ENCODE peak calls at places on chromosomes 16 and 17, in nine cellular contexts. T is amygdala, X is T47D, K is T-helper 22 cell, P is SW480, S is SHP77, M is coronary artery, B is cardiac septum, W is kidney glomerular epithelial cell. O is an unnamed sample.

GRCh38 chr17:16877102-16877501 is 94.8 kb downstream of the TNFRSF13B start:
- DNase-seq in W (no peak), B (peak; percentile 7), T (no peak), K (no peak), X (no peak), P (no peak), M (no peak), S (no peak), O (peak; percentile 9)

GRCh38 chr17:80477647-80478478 is 1.5 kb upstream of the NPTX1 start:
- DNase-seq in M (no peak), K (no peak), X (no peak), W (peak; percentile 6), B (no peak), S (no peak), P (no peak), T (no peak), O (peak; percentile 27)

GRCh38 chr16:4624827-4625616 is 396 bp downstream of the MGRN1 start:
- DNase-seq in B (peak; percentile 87), M (no peak), K (peak; percentile 56), P (peak; percentile 27), W (peak; percentile 7), S (peak; percentile 31), X (peak; percentile 37), T (peak; percentile 67), O (peak; percentile 86)

GRCh38 chr16:19711643-19712042 is 6.4 kb downstream of the KNOP1 start:
- DNase-seq in B (no peak), X (no peak), P (no peak), T (no peak), W (no peak), S (no peak), M (no peak), K (no peak), O (no peak)

GRCh38 chr17:57464191-57464864 is 208.0 kb downstream of the MSI2 start:
- DNase-seq in B (no peak), M (no peak), P (no peak), X (no peak), T (no peak), S (no peak), W (no peak), K (no peak), O (no peak)

GRCh38 chr16:57194512-57194911 is 8.4 kb downstream of the RSPRY1 start:
- DNase-seq in X (peak; percentile 16), W (peak; percentile 94), K (no peak), B (no peak), P (peak; percentile 44), T (no peak), M (no peak), S (peak; percentile 75), O (no peak)

GRCh38 chr17:37446027-37446426 is 39.3 kb downstream of the TADA2A start:
- DNase-seq in B (no peak), K (no peak), S (peak; percentile 2), M (no peak), X (no peak), P (peak; percentile 94), T (no peak), W (peak; percentile 93), O (no peak)

GRCh38 chr17:44000141-44000860 is 4.1 kb upstream of the NAGS start:
- DNase-seq in M (no peak), W (no peak), S (no peak), K (no peak), T (no peak), P (no peak), B (no peak), X (no peak), O (peak; percentile 91)

GRCh38 chr17:43033947-43034622 is 9.1 kb downstream of the RND2 start:
- DNase-seq in T (peak; percentile 45), K (no peak), B (no peak), P (no peak), S (no peak), X (peak; percentile 59), W (no peak), M (no peak), O (no peak)

GRCh38 chr16:29907973-29908372 is 7.7 kb downstream of the ASPHD1 start:
- DNase-seq in B (no peak), W (no peak), T (no peak), K (no peak), M (no peak), S (no peak), X (no peak), P (no peak), O (no peak)

GRCh38 chr16:55909876-55910275 is 34.7 kb upstream of the CES5A start:
- DNase-seq in K (no peak), W (no peak), B (no peak), S (no peak), X (no peak), M (no peak), T (no peak), P (no peak), O (no peak)

GRCh38 chr17:68238894-68239293 is 8.9 kb upstream of the AMZ2 start:
- DNase-seq in X (no peak), M (peak; percentile 21), S (no peak), B (no peak), T (no peak), W (no peak), P (no peak), K (no peak), O (no peak)

GRCh38 chr16:26667271-26667703 is 399.4 kb upstream of the C16orf82 start:
- DNase-seq in S (peak; percentile 36), K (no peak), M (no peak), P (no peak), W (no peak), B (no peak), X (no peak), T (no peak), O (no peak)

GRCh38 chr17:29722411-29723198 is 99.9 kb upstream of the CORO6 start:
- DNase-seq in K (no peak), B (peak; percentile 80), S (no peak), T (no peak), P (no peak), W (peak; percentile 70), M (no peak), X (peak; percentile 62), O (peak; percentile 17)

GRCh38 chr17:79949646-79950292 is 85.9 kb downstream of the TBC1D16 start:
- DNase-seq in X (no peak), K (no peak), T (no peak), S (no peak), B (peak; percentile 54), W (no peak), P (no peak), M (peak; percentile 64), O (no peak)

GRCh38 chr16:27363797-27364196 is 38.2 kb upstream of the IL21R start:
- DNase-seq in W (no peak), M (no peak), T (peak; percentile 38), P (no peak), B (no peak), K (no peak), X (peak; percentile 72), S (peak; percentile 65), O (peak; percentile 25)

GRCh38 chr16:52578007-52578828 is 31.3 kb upstream of the TOX3 start:
- DNase-seq in K (no peak), W (no peak), S (peak; percentile 43), B (no peak), P (no peak), X (no peak), M (no peak), T (no peak), O (no peak)

GRCh38 chr16:68366062-68366461 is 55.2 kb downstream of the PRMT7 start:
- DNase-seq in W (no peak), M (no peak), P (no peak), S (no peak), K (no peak), B (no peak), X (no peak), T (no peak), O (no peak)

GRCh38 chr17:70716551-70716950 is 547.2 kb downstream of the KCNJ2 start:
- DNase-seq in P (no peak), X (no peak), B (no peak), M (no peak), T (no peak), S (no peak), W (no peak), K (no peak), O (no peak)

GRCh38 chr17:2419526-2419925 is 18.7 kb upstream of the MNT start:
- DNase-seq in K (no peak), B (no peak), X (no peak), P (no peak), W (no peak), T (no peak), M (no peak), S (no peak), O (no peak)

O was measured in erythroblast.